ENCODE peak calls at places on chromosomes 1 and 21, in ten cellular contexts. I is CD8-positive, alpha-beta T cell; A is DND-41; S is left lung; O is heart left ventricle; D is K562; Z is pancreas; H is A549; M is right cardiac atrium; Q is gastrocnemius medialis. V is an unnamed sample.

GRCh38 chr1:232036161-232036942 is 409.8 kb downstream of the DISC1 start:
- ATAC-seq in I (no peak), A (no peak), S (no peak), O (no peak), D (no peak), Z (no peak), H (no peak), M (no peak), Q (no peak), V (no peak)

GRCh38 chr1:10900691-10901090 is 104.2 kb upstream of the CASZ1 start:
- ATAC-seq in I (no peak), A (no peak), S (peak), O (no peak), D (peak), Z (no peak), H (peak), M (no peak), Q (no peak), V (no peak)

GRCh38 chr1:939511-940107 is 15.9 kb downstream of the SAMD11 start:
- ATAC-seq in I (no peak), A (no peak), S (no peak), O (no peak), D (no peak), Z (no peak), H (no peak), M (no peak), Q (peak), V (no peak)

GRCh38 chr1:78536427-78536826 is 45.7 kb downstream of the PTGFR start:
- ATAC-seq in I (no peak), A (no peak), S (no peak), O (no peak), D (no peak), Z (no peak), H (no peak), M (no peak), Q (no peak), V (no peak)

GRCh38 chr1:194485432-194485831 is 1299.0 kb upstream of the B3GALT2 start:
- ATAC-seq in I (no peak), A (no peak), S (no peak), O (no peak), D (no peak), Z (no peak), H (no peak), M (no peak), Q (no peak), V (no peak)

GRCh38 chr1:154760469-154760933 is 109.6 kb downstream of the KCNN3 start:
- ATAC-seq in I (peak), A (no peak), S (peak), O (peak), D (peak), Z (peak), H (peak), M (peak), Q (no peak), V (peak)

GRCh38 chr1:6923955-6924890 is 139.0 kb downstream of the CAMTA1 start:
- ATAC-seq in I (no peak), A (no peak), S (no peak), O (no peak), D (no peak), Z (no peak), H (no peak), M (no peak), Q (no peak), V (no peak)

GRCh38 chr1:235908742-235909520 is 42.2 kb upstream of the LYST start:
- ATAC-seq in I (no peak), A (no peak), S (peak), O (no peak), D (no peak), Z (peak), H (peak), M (peak), Q (no peak), V (peak)

GRCh38 chr1:112394743-112395062 is 1.3 kb upstream of the CTTNBP2NL start:
- ATAC-seq in I (no peak), A (no peak), S (no peak), O (no peak), D (no peak), Z (no peak), H (no peak), M (no peak), Q (no peak), V (no peak)

GRCh38 chr1:17609529-17609928 is 70.0 kb downstream of the ARHGEF10L start:
- ATAC-seq in I (no peak), A (no peak), S (no peak), O (no peak), D (no peak), Z (no peak), H (no peak), M (no peak), Q (no peak), V (peak)

GRCh38 chr1:201928266-201928665 is 18.1 kb downstream of the LMOD1 start:
- ATAC-seq in I (no peak), A (no peak), S (no peak), O (no peak), D (peak), Z (no peak), H (no peak), M (no peak), Q (no peak), V (no peak)

GRCh38 chr1:201925961-201926585 is 20.3 kb downstream of the LMOD1 start:
- ATAC-seq in I (no peak), A (no peak), S (no peak), O (no peak), D (peak), Z (no peak), H (no peak), M (peak), Q (no peak), V (no peak)

GRCh38 chr1:201933840-201934430 is 12.4 kb downstream of the LMOD1 start:
- ATAC-seq in I (no peak), A (no peak), S (no peak), O (no peak), D (peak), Z (no peak), H (peak), M (no peak), Q (no peak), V (peak)

GRCh38 chr1:201930137-201930536 is 16.2 kb downstream of the LMOD1 start:
- ATAC-seq in I (no peak), A (no peak), S (no peak), O (no peak), D (no peak), Z (no peak), H (no peak), M (no peak), Q (no peak), V (no peak)

DNA sequence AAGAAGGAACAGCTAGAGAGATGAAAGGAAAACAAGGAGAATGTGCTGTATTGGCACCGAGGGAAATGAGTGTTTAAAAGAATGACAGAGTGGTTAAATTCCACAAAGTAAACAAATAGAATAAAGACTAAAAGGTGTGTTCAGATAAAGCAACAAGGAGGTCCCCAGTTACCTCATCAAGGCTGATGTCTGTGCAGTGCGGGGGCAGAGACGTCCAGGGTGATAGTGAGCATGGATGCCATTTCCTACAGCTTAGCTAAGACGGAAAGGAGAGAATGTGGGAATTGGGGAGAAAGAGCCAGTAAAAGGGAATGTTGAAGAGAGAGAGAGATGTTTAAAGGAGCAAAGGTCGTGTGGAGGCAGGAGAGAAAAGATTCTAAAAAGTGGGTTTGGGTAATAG is 15.5 kb downstream of the LMOD1 start:
- ATAC-seq in I (no peak), A (no peak), S (no peak), O (no peak), D (peak), Z (no peak), H (no peak), M (no peak), Q (no peak), V (no peak)
- H3K4me3 ChIP-seq in I (no peak), A (no peak), S (no peak), O (no peak), D (no peak), Z (no peak), H (no peak), M (no peak), Q (no peak), V (no peak)

GRCh38 chr1:221806984-221807383 is 65.1 kb upstream of the DUSP10 start:
- ATAC-seq in I (no peak), A (no peak), S (no peak), O (no peak), D (no peak), Z (no peak), H (no peak), M (no peak), Q (no peak), V (no peak)

GRCh38 chr1:221806236-221806635 is 64.3 kb upstream of the DUSP10 start:
- ATAC-seq in I (no peak), A (no peak), S (no peak), O (no peak), D (no peak), Z (no peak), H (no peak), M (no peak), Q (no peak), V (no peak)

GRCh38 chr1:221801773-221802516 is 60.1 kb upstream of the DUSP10 start:
- ATAC-seq in I (no peak), A (no peak), S (no peak), O (no peak), D (no peak), Z (peak), H (peak), M (no peak), Q (no peak), V (no peak)

GRCh38 chr1:221800831-221801610 is 59.1 kb upstream of the DUSP10 start:
- ATAC-seq in I (peak), A (peak), S (no peak), O (no peak), D (no peak), Z (no peak), H (no peak), M (no peak), Q (no peak), V (no peak)

GRCh38 chr1:221804303-221804702 is 62.4 kb upstream of the DUSP10 start:
- ATAC-seq in I (no peak), A (no peak), S (no peak), O (no peak), D (no peak), Z (peak), H (no peak), M (no peak), Q (no peak), V (no peak)
- H3K4me3 ChIP-seq in I (no peak), A (no peak), S (no peak), O (no peak), D (no peak), Z (no peak), H (no peak), M (no peak), Q (no peak), V (no peak)

DNA sequence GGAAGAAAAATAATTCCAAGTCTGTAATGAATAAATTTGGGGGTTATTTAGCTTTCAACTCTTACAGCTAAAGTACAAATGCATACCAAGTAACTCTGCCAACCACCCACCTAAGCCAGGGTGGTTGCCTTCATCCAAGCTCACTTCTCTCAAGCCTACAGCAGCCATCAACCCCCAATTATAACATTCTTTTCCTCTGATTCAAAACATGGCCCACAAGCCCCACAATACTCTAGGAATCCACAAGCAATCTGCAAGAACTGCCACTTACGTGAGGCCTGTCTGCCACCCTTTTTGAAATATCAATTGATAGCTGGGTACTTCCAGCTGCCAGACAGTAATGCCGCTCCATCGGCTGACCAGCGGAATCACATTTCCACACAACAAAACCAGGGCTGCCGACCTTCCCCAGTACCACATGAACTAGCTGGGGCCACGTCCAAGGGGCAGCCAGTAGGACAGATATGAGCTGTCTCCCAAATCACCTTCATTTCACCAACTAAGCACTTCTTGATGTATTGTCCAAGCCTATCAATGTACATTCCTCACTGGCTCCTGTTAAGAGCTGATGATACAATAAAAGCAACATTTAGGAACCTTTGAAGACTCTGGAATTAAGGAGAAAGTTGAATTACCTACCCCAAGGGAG is 3.2 kb downstream of the LBR start:
- ATAC-seq in I (no peak), A (no peak), S (no peak), O (no peak), D (no peak), Z (no peak), H (no peak), M (no peak), Q (no peak), V (no peak)
- H3K4me3 ChIP-seq in I (no peak), A (no peak), S (peak), O (no peak), D (peak), Z (no peak), H (no peak), M (no peak), Q (no peak), V (peak)

GRCh38 chr1:9787702-9788101 is 36.1 kb downstream of the CLSTN1 start:
- ATAC-seq in I (peak), A (peak), S (peak), O (no peak), D (no peak), Z (no peak), H (no peak), M (no peak), Q (no peak), V (no peak)
- H3K4me3 ChIP-seq in I (no peak), A (no peak), S (no peak), O (no peak), D (no peak), Z (no peak), H (no peak), M (no peak), Q (no peak), V (no peak)

DNA sequence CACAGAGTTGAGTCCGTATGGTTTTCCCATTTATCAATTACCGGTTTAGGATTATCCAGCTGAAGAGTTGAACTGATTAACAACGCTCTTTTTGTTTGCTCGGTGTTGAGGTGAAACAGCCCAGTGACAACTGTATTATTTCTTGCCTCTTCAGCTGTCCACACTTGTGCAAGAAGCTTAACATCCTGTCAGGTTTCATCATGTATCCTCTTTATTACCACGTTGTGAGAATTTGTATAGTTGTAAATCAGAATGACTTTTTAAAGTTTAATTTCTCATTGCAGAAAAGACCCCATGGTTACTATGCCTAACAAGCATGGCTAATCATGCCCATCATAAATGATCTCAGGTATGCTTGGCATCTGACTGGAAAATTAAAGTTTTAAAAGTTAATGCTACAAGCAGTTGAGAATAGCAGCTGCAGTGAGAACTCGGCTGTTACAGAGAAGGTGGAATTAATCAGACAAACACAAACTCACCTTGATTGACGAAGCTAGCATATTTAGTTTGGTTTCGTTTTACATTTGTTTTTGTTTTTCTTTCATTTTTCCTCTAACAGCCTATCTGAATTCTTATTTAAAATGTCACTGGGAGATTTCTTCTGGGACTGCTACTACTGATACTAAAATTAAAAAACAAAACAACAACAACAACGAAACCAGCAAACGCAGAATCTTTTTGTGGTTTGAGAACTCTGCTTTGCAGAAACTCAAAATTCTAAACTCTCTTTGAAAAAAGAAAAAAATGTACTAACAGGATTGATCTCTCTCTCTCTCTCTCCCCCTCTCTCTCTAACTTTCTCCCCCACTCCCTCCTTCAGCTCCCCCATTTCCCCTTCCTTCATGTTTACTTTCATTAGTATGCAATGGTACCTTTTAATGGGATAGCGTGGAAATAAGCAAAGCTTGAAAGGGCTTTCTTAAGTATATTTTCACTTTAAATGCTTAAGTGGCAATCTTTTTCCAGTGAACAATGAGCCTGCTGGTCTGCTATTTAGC is 562.9 kb upstream of the ADGRL2 start:
- ATAC-seq in I (no peak), A (no peak), S (no peak), O (no peak), D (no peak), Z (peak), H (no peak), M (no peak), Q (no peak), V (no peak)
- H3K4me3 ChIP-seq in I (no peak), A (no peak), S (no peak), O (no peak), D (no peak), Z (no peak), H (peak), M (peak), Q (no peak), V (no peak)

DNA sequence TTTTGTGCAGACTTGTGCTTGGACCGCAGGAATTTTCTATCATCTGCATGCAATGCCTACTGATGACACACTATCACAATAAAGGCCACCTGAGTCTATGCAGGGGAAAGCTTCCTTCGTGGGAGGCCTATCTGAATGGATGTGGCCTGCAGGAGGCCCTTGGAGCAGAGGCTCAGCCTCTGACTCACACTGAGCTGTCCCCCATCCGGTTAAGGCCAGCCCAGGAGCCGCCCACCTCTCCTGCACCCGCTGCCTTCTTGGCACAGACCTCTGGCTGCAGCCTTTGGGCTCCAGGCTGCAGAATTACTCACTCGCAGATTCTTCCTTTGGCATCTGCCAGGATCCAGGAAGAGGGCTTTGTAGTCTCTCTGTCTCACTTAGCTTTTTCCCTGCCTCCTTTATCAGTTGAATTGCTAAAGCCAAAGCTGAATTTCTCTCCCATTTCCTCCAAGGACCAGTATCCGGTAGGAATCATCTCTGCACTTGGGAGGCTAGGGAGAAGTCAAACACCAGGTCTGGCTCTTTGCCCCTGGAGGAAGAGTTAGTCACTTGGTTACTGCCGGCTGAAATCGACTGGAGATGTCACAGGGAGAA is 65.1 kb upstream of the JUN start:
- ATAC-seq in I (no peak), A (no peak), S (peak), O (peak), D (peak), Z (peak), H (peak), M (peak), Q (peak), V (peak)
- H3K4me3 ChIP-seq in I (no peak), A (no peak), S (no peak), O (no peak), D (no peak), Z (no peak), H (no peak), M (no peak), Q (no peak), V (no peak)

DNA sequence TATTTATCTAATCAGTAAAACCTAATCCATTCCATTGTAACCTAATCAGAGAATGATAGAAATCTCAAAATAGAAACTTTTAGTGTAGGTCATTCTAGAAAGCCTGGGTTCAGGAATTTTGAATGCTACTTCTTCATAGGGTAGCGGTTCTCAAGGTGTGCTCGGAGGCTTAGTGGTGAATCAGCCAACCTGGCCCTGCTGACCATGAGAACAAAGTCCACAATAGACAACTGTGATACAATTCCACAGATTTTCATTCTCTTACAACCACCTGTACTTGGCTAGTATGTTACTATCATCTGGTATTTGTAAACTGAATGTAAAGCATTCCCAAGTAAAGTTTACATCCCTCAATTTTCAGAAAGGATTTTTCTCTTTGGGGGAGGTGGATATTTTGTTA is 7.5 kb upstream of the PUM1 start:
- ATAC-seq in I (no peak), A (no peak), S (no peak), O (no peak), D (no peak), Z (peak), H (no peak), M (no peak), Q (no peak), V (no peak)
- H3K4me3 ChIP-seq in I (no peak), A (no peak), S (no peak), O (no peak), D (no peak), Z (no peak), H (no peak), M (no peak), Q (no peak), V (no peak)

GRCh38 chr21:15679630-15680029 is 50.2 kb upstream of the USP25 start:
- ATAC-seq in I (no peak), A (no peak), S (no peak), O (no peak), D (peak), Z (no peak), H (no peak), M (no peak), Q (no peak), V (no peak)

GRCh38 chr21:15686506-15686905 is 43.3 kb upstream of the USP25 start:
- ATAC-seq in I (no peak), A (no peak), S (peak), O (no peak), D (no peak), Z (peak), H (no peak), M (peak), Q (no peak), V (peak)

GRCh38 chr21:15682977-15683376 is 46.8 kb upstream of the USP25 start:
- ATAC-seq in I (no peak), A (no peak), S (peak), O (no peak), D (no peak), Z (peak), H (no peak), M (peak), Q (no peak), V (no peak)

GRCh38 chr21:15687208-15687607 is 42.6 kb upstream of the USP25 start:
- ATAC-seq in I (no peak), A (no peak), S (no peak), O (no peak), D (no peak), Z (no peak), H (no peak), M (no peak), Q (no peak), V (no peak)

DNA sequence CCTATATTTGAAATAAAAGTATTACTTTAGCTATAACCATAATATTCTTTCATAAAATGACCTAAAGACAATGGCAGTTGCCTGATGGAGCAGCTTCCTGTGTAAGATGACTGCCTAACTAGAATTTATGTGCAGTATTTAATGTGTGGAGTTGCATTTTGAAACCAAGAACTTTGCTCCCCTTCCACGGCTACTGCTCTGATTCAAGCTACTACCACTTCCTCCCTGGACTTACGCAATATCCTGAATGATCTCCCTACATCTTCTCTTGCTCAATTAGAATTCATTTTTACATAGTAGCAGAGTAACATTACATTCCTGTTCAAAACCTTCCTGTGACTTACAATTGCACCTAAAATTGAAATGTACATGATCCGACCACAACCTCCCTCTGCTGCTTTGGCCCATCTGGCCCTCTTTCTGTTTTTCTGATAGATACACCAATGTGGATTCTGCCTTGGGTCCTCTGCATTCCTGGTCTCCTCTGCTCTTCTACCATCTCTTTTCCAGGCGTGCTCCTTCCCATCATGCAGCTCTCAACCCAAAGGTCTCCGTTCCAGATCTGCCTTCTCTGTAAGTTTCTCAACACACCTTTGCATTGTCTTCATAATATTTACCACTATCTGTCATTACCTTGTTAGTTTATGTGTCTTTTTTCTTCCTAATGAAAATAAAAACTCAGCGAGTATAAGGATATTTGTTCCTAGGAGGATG is 47.4 kb upstream of the USP25 start:
- ATAC-seq in I (no peak), A (peak), S (peak), O (peak), D (no peak), Z (peak), H (no peak), M (peak), Q (no peak), V (no peak)
- H3K4me3 ChIP-seq in I (no peak), A (no peak), S (no peak), O (no peak), D (no peak), Z (no peak), H (no peak), M (no peak), Q (no peak), V (no peak)